ENCODE peak calls at places on chromosomes 5 and 9, in five cellular contexts. Q is transverse colon, K is esophagus squamous epithelium, A is suprapubic skin, N is adrenal gland. L is an unnamed sample.

GRCh38 chr5:126954981-126955380 is 75.4 kb downstream of the MARCHF3 start:
- DNase-seq in Q (no peak), A (no peak), N (no peak), K (no peak), L (no peak)

GRCh38 chr5:73867344-73868335 is 241.6 kb downstream of the ARHGEF28 start:
- DNase-seq in Q (no peak), A (no peak), K (no peak), N (no peak), L (no peak)

GRCh38 chr5:104650313-104650712 is 1087.7 kb upstream of the NUDT12 start:
- DNase-seq in A (no peak), K (no peak), Q (no peak), N (no peak), L (no peak)

GRCh38 chr9:131714161-131714646 is 25.7 kb downstream of the RAPGEF1 start:
- DNase-seq in N (no peak), K (no peak), A (peak), Q (no peak), L (peak)

GRCh38 chr5:1524799-1525623 is 1.3 kb upstream of the LPCAT1 start:
- DNase-seq in Q (peak), A (peak), K (no peak), N (peak), L (peak)

GRCh38 chr9:35521708-35522107 is 31.8 kb downstream of the RUSC2 start:
- DNase-seq in N (no peak), Q (no peak), K (no peak), A (no peak), L (no peak)

GRCh38 chr9:124632077-124632621 is 125.0 kb upstream of the NR5A1 start:
- DNase-seq in A (no peak), K (no peak), N (no peak), Q (no peak), L (no peak)

GRCh38 chr5:179345429-179346321 is at the start of gene ADAMTS2:
- DNase-seq in N (peak), K (no peak), A (no peak), Q (peak), L (no peak)

GRCh38 chr5:93532370-93532769 is 48.6 kb downstream of the NR2F1-AS1 start:
- DNase-seq in Q (peak), N (peak), A (peak), K (no peak), L (peak)

GRCh38 chr5:30040483-30041116 is 1152.9 kb upstream of the CDH6 start:
- DNase-seq in N (no peak), A (no peak), Q (no peak), K (no peak), L (no peak)

GRCh38 chr5:38211354-38211710 is 47.0 kb upstream of the EGFLAM start:
- DNase-seq in K (no peak), A (no peak), N (no peak), Q (no peak), L (no peak)

GRCh38 chr9:128082173-128082572 is 14.1 kb downstream of the SLC25A25 start:
- DNase-seq in K (no peak), N (no peak), A (no peak), Q (no peak), L (no peak)

GRCh38 chr5:132506094-132506692 is 15.6 kb upstream of the IRF1 start:
- DNase-seq in N (no peak), K (no peak), Q (peak), A (no peak), L (no peak)

GRCh38 chr9:109974143-109974917 is 194.3 kb downstream of the PALM2AKAP2 start:
- DNase-seq in A (no peak), N (peak), K (no peak), Q (peak), L (no peak)

GRCh38 chr5:75993638-75994037 is 89.5 kb upstream of the SV2C start:
- DNase-seq in A (no peak), N (no peak), K (no peak), Q (no peak), L (no peak)

GRCh38 chr5:74810915-74811314 is 43.9 kb downstream of the NSA2 start:
- DNase-seq in A (no peak), Q (no peak), K (no peak), N (no peak), L (no peak)

GRCh38 chr9:107975426-107976010 is 485.9 kb upstream of the KLF4 start:
- DNase-seq in Q (peak), A (peak), N (no peak), K (no peak), L (peak)

GRCh38 chr9:126112135-126112720 is 214.4 kb upstream of the MVB12B start:
- DNase-seq in Q (peak), N (no peak), A (peak), K (no peak), L (no peak)

GRCh38 chr5:135594416-135594960 is 15.7 kb upstream of the CXCL14 start:
- DNase-seq in Q (no peak), A (no peak), K (no peak), N (no peak), L (no peak)

GRCh38 chr9:137025120-137025966 is 2.7 kb downstream of the ABCA2 start:
- DNase-seq in K (no peak), Q (no peak), A (no peak), N (no peak), L (no peak)

GRCh38 chr5:124888050-124888506 is 141.6 kb upstream of the ZNF608 start:
- DNase-seq in K (no peak), Q (no peak), N (no peak), A (no peak), L (no peak)

GRCh38 chr5:81909677-81910076 is 62.1 kb upstream of the ATG10 start:
- DNase-seq in K (no peak), A (no peak), N (no peak), Q (no peak), L (no peak)

GRCh38 chr5:102856374-102856748 is 101.3 kb downstream of the PAM start:
- DNase-seq in A (no peak), Q (no peak), N (no peak), K (no peak), L (no peak)

GRCh38 chr9:126411948-126412284 is 85.3 kb downstream of the MVB12B start:
- DNase-seq in Q (no peak), K (no peak), A (no peak), N (no peak), L (no peak)

GRCh38 chr9:78714591-78714990 is 417.7 kb downstream of the PSAT1 start:
- DNase-seq in K (no peak), N (no peak), Q (no peak), A (no peak), L (no peak)

GRCh38 chr5:170479484-170479883 is 24.3 kb upstream of the KCNIP1 start:
- DNase-seq in A (no peak), N (no peak), Q (no peak), K (no peak), L (no peak)

GRCh38 chr9:35958104-35958825 is at the start of gene OR2S2:
- DNase-seq in A (no peak), K (no peak), Q (no peak), N (no peak), L (no peak)

GRCh38 chr5:72817076-72817476 is 615 bp downstream of the TNPO1 start:
- DNase-seq in Q (peak), N (peak), K (no peak), A (peak), L (peak)

GRCh38 chr5:5688925-5689310 is 266.4 kb downstream of the ICE1 start:
- DNase-seq in K (no peak), A (no peak), N (no peak), Q (no peak), L (no peak)

GRCh38 chr5:5686356-5686755 is 263.9 kb downstream of the ICE1 start:
- DNase-seq in Q (no peak), K (no peak), N (no peak), A (no peak), L (no peak)

GRCh38 chr5:5685737-5686136 is 263.3 kb downstream of the ICE1 start:
- DNase-seq in Q (no peak), K (no peak), A (no peak), N (no peak), L (no peak)

GRCh38 chr5:5688194-5688924 is 265.9 kb downstream of the ICE1 start:
- DNase-seq in K (no peak), Q (no peak), N (no peak), A (no peak), L (no peak)

GRCh38 chr5:5687113-5687512 is 264.6 kb downstream of the ICE1 start:
- DNase-seq in N (no peak), K (no peak), A (no peak), Q (no peak), L (no peak)
- TF ChIP-seq POLR2A in N (no peak), K (no peak), A (no peak), Q (no peak), L (no peak)

GRCh38 chr9:12819436-12820185 is 44.8 kb downstream of the LURAP1L start:
- DNase-seq in A (no peak), K (no peak), N (no peak), Q (peak), L (no peak)
- TF ChIP-seq CTCF in A (no peak), K (peak), N (peak), Q (peak), L (no peak)

GRCh38 chr5:128674837-128675446 is 136.9 kb upstream of the FBN2 start:
- DNase-seq in K (no peak), A (no peak), N (peak), Q (peak), L (no peak)
- H3K4me3 ChIP-seq in K (no peak), A (no peak), N (no peak), Q (no peak), L (no peak)

GRCh38 chr5:137194300-137194699 is 304.8 kb downstream of the SPOCK1 start:
- DNase-seq in A (no peak), Q (no peak), N (no peak), K (no peak), L (no peak)
- TF ChIP-seq POLR2A in A (no peak), Q (no peak), N (no peak), K (no peak), L (no peak)

DNA sequence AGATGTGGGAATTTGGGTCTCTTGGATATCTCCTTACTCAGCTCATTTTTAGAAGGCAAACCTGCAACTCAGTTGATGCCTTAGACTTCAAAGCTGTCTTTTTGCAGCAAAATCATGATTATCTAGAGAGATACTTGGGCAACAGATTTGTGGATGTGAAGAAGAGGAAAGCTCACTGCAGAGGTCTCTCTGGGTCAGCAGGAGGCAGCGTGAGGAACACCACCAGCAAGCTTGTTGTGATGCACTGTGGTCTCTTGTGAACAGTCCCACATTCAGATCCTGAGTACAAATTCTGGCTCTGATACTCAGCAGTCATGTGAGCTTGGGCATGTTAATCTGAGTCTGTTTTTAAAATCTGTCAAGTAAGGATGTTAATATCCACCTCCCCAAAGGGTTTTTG is 26.3 kb upstream of the DMRT3 start:
- DNase-seq in K (no peak), A (no peak), N (no peak), Q (no peak), L (no peak)
- TF ChIP-seq CTCF in K (no peak), A (no peak), N (no peak), Q (no peak), L (no peak)

GRCh38 chr5:55440188-55440646 is 94.5 kb downstream of the PLPP1 start:
- DNase-seq in Q (no peak), K (no peak), A (no peak), N (no peak), L (no peak)

GRCh38 chr5:55441107-55441771 is 93.5 kb downstream of the PLPP1 start:
- DNase-seq in N (no peak), K (no peak), Q (no peak), A (no peak), L (no peak)

GRCh38 chr5:55438931-55439477 is 95.8 kb downstream of the PLPP1 start:
- DNase-seq in A (no peak), Q (peak), K (no peak), N (no peak), L (no peak)

GRCh38 chr5:55437859-55438206 is 96.9 kb downstream of the PLPP1 start:
- DNase-seq in K (no peak), N (no peak), A (no peak), Q (no peak), L (no peak)

DNA sequence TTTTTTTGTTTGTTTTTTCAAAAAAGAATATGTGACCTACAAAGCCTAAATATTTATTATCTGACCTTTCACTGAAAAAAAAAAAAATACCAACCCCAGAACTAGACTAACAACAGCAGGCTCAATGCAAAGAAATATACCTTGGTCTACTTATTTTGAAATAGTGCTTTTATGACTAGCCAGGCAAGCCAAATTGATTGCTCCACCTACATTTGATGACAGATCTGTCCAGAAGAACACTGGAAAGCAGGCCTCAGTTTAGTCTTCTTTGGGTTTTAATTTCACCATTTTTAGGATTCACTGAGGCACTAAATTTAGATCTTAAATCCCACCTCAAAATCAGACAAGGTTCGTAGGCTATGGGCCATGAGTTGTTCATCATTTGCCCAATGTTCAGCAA is 97.3 kb downstream of the PLPP1 start:
- DNase-seq in N (no peak), K (no peak), A (no peak), Q (no peak), L (no peak)
- H3K4me3 ChIP-seq in N (no peak), K (no peak), A (no peak), Q (no peak), L (no peak)